ENCODE peak calls at places on chromosomes 3 and 15, in six cellular contexts. E is epithelial cell of esophagus; W is CD8-positive, alpha-beta T cell; T is smooth muscle cell of the brain vasculature; D is T-helper 2 cell; A is cardiac fibroblast. C is an unnamed sample.
A peak's percentile ranks its signal among the peaks of the same experiment; 100 is the strongest.

GRCh38 chr3:32817195-32817560 is 619 bp upstream of the TRIM71 start:
- DNase-seq in E (no peak), W (no peak), T (no peak), D (no peak), A (no peak), C (no peak)

GRCh38 chr3:112643621-112644236 is 2.8 kb upstream of the CCDC80 start:
- DNase-seq in E (no peak), W (no peak), T (no peak), D (peak; percentile 70), A (no peak), C (no peak)

GRCh38 chr15:89673162-89673506 is 6.0 kb downstream of the PLIN1 start:
- DNase-seq in E (no peak), W (no peak), T (no peak), D (peak; percentile 41), A (peak; percentile 36), C (no peak)

GRCh38 chr3:94036909-94037507 is 8.6 kb upstream of the STX19 start:
- DNase-seq in E (peak; percentile 70), W (no peak), T (no peak), D (peak; percentile 13), A (peak; percentile 49), C (peak; percentile 34)

GRCh38 chr3:190586631-190587000 is 72.7 kb downstream of the IL1RAP start:
- DNase-seq in E (peak; percentile 93), W (no peak), T (no peak), D (peak; percentile 86), A (peak; percentile 47), C (no peak)

GRCh38 chr3:63207066-63207590 is 71.0 kb upstream of the SYNPR start:
- DNase-seq in E (peak; percentile 13), W (no peak), T (no peak), D (no peak), A (no peak), C (no peak)

GRCh38 chr15:68819451-68820204 is 1.1 kb downstream of the ANP32A start:
- DNase-seq in E (peak; percentile 50), W (peak; percentile 73), T (no peak), D (peak; percentile 61), A (peak; percentile 67), C (peak; percentile 52)

GRCh38 chr15:55853134-55853533 is 110.2 kb upstream of the PRTG start:
- DNase-seq in E (no peak), W (no peak), T (no peak), D (no peak), A (no peak), C (no peak)

GRCh38 chr15:39747326-39747725 is 35.3 kb downstream of the FSIP1 start:
- DNase-seq in E (peak; percentile 59), W (no peak), T (peak; percentile 31), D (no peak), A (peak; percentile 71), C (no peak)

GRCh38 chr3:8658326-8659212 is 14.0 kb upstream of the SSUH2 start:
- DNase-seq in E (peak; percentile 66), W (no peak), T (peak; percentile 75), D (no peak), A (peak; percentile 89), C (peak; percentile 70)

GRCh38 chr15:75625542-75626347 is at the start of gene SNUPN:
- DNase-seq in E (peak; percentile 93), W (peak; percentile 95), T (peak; percentile 72), D (peak; percentile 99), A (peak; percentile 94), C (peak; percentile 97)

GRCh38 chr15:85004551-85004950 is 22.9 kb downstream of the PDE8A start:
- DNase-seq in E (no peak), W (no peak), T (no peak), D (no peak), A (no peak), C (no peak)

GRCh38 chr15:33516563-33516962 is 205.8 kb downstream of the RYR3 start:
- DNase-seq in E (no peak), W (no peak), T (no peak), D (no peak), A (no peak), C (no peak)

GRCh38 chr3:197003461-197004385 is 25.9 kb downstream of the MELTF start:
- DNase-seq in E (peak; percentile 38), W (peak; percentile 59), T (no peak), D (peak; percentile 41), A (no peak), C (peak; percentile 43)

GRCh38 chr3:54870423-54870822 is 57.4 kb downstream of the LRTM1 start:
- DNase-seq in E (peak; percentile 63), W (no peak), T (peak; percentile 61), D (no peak), A (peak; percentile 92), C (peak; percentile 22)

GRCh38 chr3:194130807-194131589 is 5.0 kb upstream of the HES1 start:
- DNase-seq in E (peak; percentile 56), W (no peak), T (no peak), D (peak; percentile 40), A (peak; percentile 43), C (peak; percentile 72)

C was measured in small intestine.